ENCODE peak calls at places on chromosome 2, in four cellular contexts. J is body of pancreas, Q is fibroblast of lung, P is GM23248. X is an unnamed sample.

GRCh38 chr2:168573128-168573903 is 117.2 kb downstream of the CERS6 start:
- DNase-seq in J (peak), Q (no peak), P (peak), X (no peak)

GRCh38 chr2:215059724-215060123 is 78.7 kb downstream of the ABCA12 start:
- DNase-seq in J (no peak), Q (peak), P (peak), X (no peak)

GRCh38 chr2:118231759-118232158 is 143.5 kb downstream of the INSIG2 start:
- DNase-seq in J (no peak), Q (no peak), P (no peak), X (no peak)

GRCh38 chr2:157440404-157441071 is 3.4 kb downstream of the CYTIP start:
- DNase-seq in J (no peak), Q (no peak), P (no peak), X (no peak)

GRCh38 chr2:18067980-18068379 is 189.5 kb downstream of the KCNS3 start:
- DNase-seq in J (no peak), Q (no peak), P (no peak), X (no peak)

GRCh38 chr2:229712125-229712524 is 2.2 kb downstream of the DNER start:
- DNase-seq in J (no peak), Q (no peak), P (peak), X (no peak)

GRCh38 chr2:25989154-25989553 is 6.9 kb upstream of the KIF3C start:
- DNase-seq in J (no peak), Q (no peak), P (no peak), X (no peak)

GRCh38 chr2:218301176-218301819 is 9.0 kb upstream of the TMBIM1 start:
- DNase-seq in J (peak), Q (peak), P (peak), X (peak)

GRCh38 chr2:97267411-97268074 is 154.6 kb downstream of the ANKRD36 start:
- DNase-seq in J (no peak), Q (no peak), P (no peak), X (peak)

GRCh38 chr2:10236571-10237391 is 65.9 kb upstream of the HPCAL1 start:
- DNase-seq in J (no peak), Q (no peak), P (no peak), X (no peak)

GRCh38 chr2:86807462-86808275 is 17.0 kb upstream of the CD8A start:
- DNase-seq in J (peak), Q (peak), P (peak), X (peak)

GRCh38 chr2:174688079-174688478 is 76.2 kb downstream of the CHRNA1 start:
- DNase-seq in J (no peak), Q (peak), P (peak), X (no peak)

GRCh38 chr2:65361623-65362022 is 70.8 kb downstream of the SPRED2 start:
- DNase-seq in J (no peak), Q (peak), P (peak), X (no peak)

GRCh38 chr2:189129971-189130370 is 49.6 kb downstream of the COL5A2 start:
- DNase-seq in J (no peak), Q (peak), P (peak), X (no peak)

GRCh38 chr2:181857471-181857870 is 34.1 kb upstream of the ITPRID2 start:
- DNase-seq in J (no peak), Q (peak), P (peak), X (no peak)

GRCh38 chr2:127080941-127081769 is 25.8 kb downstream of the BIN1 start:
- DNase-seq in J (peak), Q (peak), P (no peak), X (no peak)

GRCh38 chr2:134912406-134912805 is 6.2 kb upstream of the CCNT2 start:
- DNase-seq in J (no peak), Q (peak), P (peak), X (no peak)

GRCh38 chr2:11583840-11584529 is 50.1 kb downstream of the GREB1 start:
- DNase-seq in J (peak), Q (peak), P (peak), X (peak)

GRCh38 chr2:232697807-232698110 is 628 bp downstream of the GIGYF2 start:
- DNase-seq in J (peak), Q (no peak), P (no peak), X (no peak)

GRCh38 chr2:191051825-191052778 is 38.1 kb upstream of the STAT1 start:
- DNase-seq in J (peak), Q (peak), P (peak), X (peak)

GRCh38 chr2:191049728-191050639 is 36.0 kb upstream of the STAT1 start:
- DNase-seq in J (no peak), Q (peak), P (peak), X (no peak)

GRCh38 chr2:191048073-191048472 is 34.1 kb upstream of the STAT1 start:
- DNase-seq in J (no peak), Q (peak), P (peak), X (no peak)

GRCh38 chr2:191051177-191051576 is 37.2 kb upstream of the STAT1 start:
- DNase-seq in J (no peak), Q (peak), P (peak), X (no peak)

DNA sequence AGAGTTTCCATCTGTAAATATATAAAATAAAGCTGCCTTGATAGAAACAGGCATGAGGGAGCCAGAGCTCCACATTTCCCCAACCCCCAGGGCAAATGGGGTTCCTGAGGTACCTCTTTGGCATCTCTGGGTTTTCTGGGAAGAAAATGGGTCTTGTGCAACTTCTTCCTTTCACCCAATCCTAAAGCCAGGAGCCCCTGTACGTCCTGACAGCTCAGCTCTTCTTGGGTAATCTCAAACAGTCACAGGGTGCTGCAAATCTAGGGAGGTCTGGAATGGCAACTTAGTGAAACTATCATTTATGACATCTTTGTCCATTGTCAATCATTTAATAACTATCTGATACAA is 36.6 kb upstream of the STAT1 start:
- DNase-seq in J (no peak), Q (peak), P (peak), X (no peak)
- H3K4me3 ChIP-seq in J (no peak), Q (no peak), P (peak), X (no peak)

GRCh38 chr2:22946553-22946952 is 438.4 kb upstream of the KLHL29 start:
- DNase-seq in J (no peak), Q (no peak), P (no peak), X (no peak)
- H3K4me3 ChIP-seq in J (no peak), Q (no peak), P (no peak), X (no peak)

DNA sequence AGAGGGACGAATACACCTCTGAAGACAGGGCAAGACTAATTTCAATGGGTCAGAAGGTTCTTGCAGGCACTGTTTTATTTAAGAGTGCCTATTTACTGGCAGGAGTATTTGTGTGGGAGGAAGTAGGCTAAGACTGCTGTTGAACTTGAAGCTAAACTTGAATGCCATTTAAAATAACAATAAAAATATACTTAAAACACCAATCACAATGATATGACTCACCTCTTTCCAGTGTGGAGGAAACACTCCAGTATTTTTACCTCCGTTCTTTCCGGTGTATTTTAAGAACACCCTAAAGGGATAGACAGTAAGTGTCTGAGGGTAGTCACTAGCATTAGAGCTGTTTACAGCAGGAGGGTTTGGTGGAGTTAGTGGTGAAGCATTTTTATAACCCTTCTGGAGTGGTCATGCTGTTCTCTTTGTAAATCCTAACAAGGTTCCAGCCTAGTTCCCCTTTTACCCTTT is 9.6 kb upstream of the HOXD1 start:
- DNase-seq in J (no peak), Q (peak), P (no peak), X (no peak)
- H3K4me3 ChIP-seq in J (no peak), Q (no peak), P (peak), X (peak)

GRCh38 chr2:113768770-113769169 is 12.3 kb upstream of the SLC35F5 start:
- DNase-seq in J (no peak), Q (peak), P (peak), X (no peak)
- H3K4me3 ChIP-seq in J (no peak), Q (no peak), P (no peak), X (no peak)

DNA sequence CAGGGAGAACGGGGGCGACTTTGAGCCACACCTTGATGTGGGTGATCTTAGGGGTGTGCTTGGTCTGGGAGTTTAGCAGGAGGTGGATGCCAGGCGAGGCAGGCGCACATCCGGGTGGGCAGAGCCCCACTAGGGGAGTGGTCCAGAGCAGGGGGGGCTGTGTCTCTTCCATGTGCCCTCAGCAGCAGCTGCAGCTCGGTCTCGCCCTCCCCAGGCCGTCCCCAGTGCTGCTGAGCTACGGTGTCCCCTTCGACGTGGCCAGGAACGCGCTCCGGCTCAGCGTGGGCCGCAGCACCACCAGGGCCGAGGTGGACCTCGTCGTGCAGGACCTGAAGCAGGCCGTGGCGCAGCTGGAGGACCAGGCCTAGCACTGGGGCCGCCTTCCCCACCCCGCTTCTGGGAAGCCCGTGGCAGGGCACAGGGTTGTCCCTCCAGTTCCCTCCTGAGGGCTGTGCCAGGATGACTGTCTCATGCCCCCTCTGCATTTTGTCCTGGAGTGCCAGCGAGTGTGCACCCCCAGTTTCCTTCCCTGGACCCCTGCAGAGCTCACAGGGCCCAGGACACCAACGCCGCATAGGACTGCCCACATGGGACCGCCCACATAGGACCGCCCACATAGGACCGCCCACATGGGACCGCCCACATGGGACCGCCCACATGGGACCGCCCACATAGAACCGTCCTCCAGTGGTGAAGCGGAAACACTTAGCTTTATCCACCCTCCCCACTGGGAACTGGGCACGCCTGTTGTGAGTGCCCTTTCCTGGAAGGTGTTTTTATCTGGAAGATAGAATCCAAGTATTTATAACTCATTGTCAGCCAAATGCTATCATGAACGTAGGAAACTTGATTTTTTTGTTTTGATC is 1.9 kb upstream of the ESPNL start:
- DNase-seq in J (peak), Q (peak), P (peak), X (no peak)
- H3K4me3 ChIP-seq in J (no peak), Q (no peak), P (no peak), X (no peak)

GRCh38 chr2:185787530-185788145 is 49.0 kb downstream of the FSIP2 start:
- DNase-seq in J (no peak), Q (peak), P (peak), X (no peak)
- H3K4me3 ChIP-seq in J (no peak), Q (no peak), P (no peak), X (no peak)

GRCh38 chr2:221282386-221282785 is 289.7 kb downstream of the EPHA4 start:
- DNase-seq in J (peak), Q (no peak), P (no peak), X (no peak)

GRCh38 chr2:221289389-221289788 is 282.7 kb downstream of the EPHA4 start:
- DNase-seq in J (no peak), Q (peak), P (peak), X (no peak)

GRCh38 chr2:221289846-221290245 is 282.3 kb downstream of the EPHA4 start:
- DNase-seq in J (no peak), Q (no peak), P (no peak), X (no peak)

GRCh38 chr2:221285156-221285555 is 286.9 kb downstream of the EPHA4 start:
- DNase-seq in J (no peak), Q (peak), P (peak), X (no peak)

GRCh38 chr2:221283896-221284295 is 288.2 kb downstream of the EPHA4 start:
- DNase-seq in J (no peak), Q (peak), P (peak), X (no peak)
- H3K4me3 ChIP-seq in J (no peak), Q (no peak), P (no peak), X (no peak)